ENCODE peak calls at places on chromosome 16, in eight cellular contexts. R is esophagus squamous epithelium, Z is heart left ventricle, I is prostate gland, X is upper lobe of left lung, K is gastrocnemius medialis, N is HepG2, C is stomach. G is an unnamed sample. For H3K36me3, the result is how much of the 10 kb centered on the place peaks cover.

GRCh38 chr16:11560701-11561439 is 25.8 kb downstream of the LITAF start:
- DNase-seq in N (no peak), C (no peak), I (no peak), Z (no peak), K (peak), X (no peak), R (no peak), G (no peak)

GRCh38 chr16:67537270-67537635 is 8.6 kb downstream of the RIPOR1 start:
- DNase-seq in X (peak), K (no peak), I (peak), N (no peak), C (peak), Z (peak), R (no peak), G (peak)

GRCh38 chr16:66746682-66747081 is 4.7 kb downstream of the DYNC1LI2 start:
- DNase-seq in N (no peak), C (no peak), K (no peak), X (no peak), I (no peak), Z (no peak), R (no peak), G (no peak)

GRCh38 chr16:83312846-83313245 is 494.9 kb upstream of the HSBP1 start:
- DNase-seq in N (no peak), C (no peak), Z (no peak), R (no peak), K (no peak), I (no peak), X (no peak), G (no peak)

GRCh38 chr16:19071811-19072777 is 4.7 kb downstream of the COQ7 start:
- DNase-seq in Z (no peak), X (no peak), I (peak), K (peak), R (no peak), N (peak), C (peak), G (peak)

GRCh38 chr16:24309222-24309905 is 53.2 kb downstream of the CACNG3 start:
- DNase-seq in I (no peak), K (no peak), R (no peak), Z (no peak), X (no peak), C (peak), N (peak), G (no peak)

GRCh38 chr16:75023019-75023418 is 24.2 kb downstream of the ZNRF1 start:
- DNase-seq in N (no peak), I (no peak), K (no peak), R (no peak), C (no peak), X (no peak), Z (no peak), G (no peak)

GRCh38 chr16:12253731-12254130 is 277.2 kb downstream of the SNX29 start:
- DNase-seq in C (no peak), K (no peak), X (no peak), N (no peak), R (no peak), I (no peak), Z (no peak), G (no peak)

GRCh38 chr16:54110582-54110981 is 176.0 kb downstream of the IRX3 start:
- DNase-seq in K (no peak), I (no peak), R (no peak), Z (no peak), N (no peak), X (no peak), C (no peak), G (no peak)

GRCh38 chr16:85112364-85112763 is at the start of gene CIBAR2:
- DNase-seq in R (no peak), K (no peak), Z (no peak), I (no peak), N (no peak), X (peak), C (no peak), G (no peak)

GRCh38 chr16:75113046-75113491 is 3.5 kb downstream of the LDHD start:
- DNase-seq in N (no peak), C (no peak), X (no peak), Z (no peak), K (no peak), I (no peak), R (no peak), G (no peak)

GRCh38 chr16:58459344-58460218 is 40.4 kb upstream of the NDRG4 start:
- DNase-seq in N (peak), R (no peak), X (no peak), Z (no peak), C (no peak), K (no peak), I (no peak), G (no peak)

GRCh38 chr16:54106078-54106477 is 180.5 kb downstream of the IRX3 start:
- DNase-seq in K (no peak), N (peak), I (no peak), X (no peak), R (no peak), C (no peak), Z (no peak), G (no peak)

DNA sequence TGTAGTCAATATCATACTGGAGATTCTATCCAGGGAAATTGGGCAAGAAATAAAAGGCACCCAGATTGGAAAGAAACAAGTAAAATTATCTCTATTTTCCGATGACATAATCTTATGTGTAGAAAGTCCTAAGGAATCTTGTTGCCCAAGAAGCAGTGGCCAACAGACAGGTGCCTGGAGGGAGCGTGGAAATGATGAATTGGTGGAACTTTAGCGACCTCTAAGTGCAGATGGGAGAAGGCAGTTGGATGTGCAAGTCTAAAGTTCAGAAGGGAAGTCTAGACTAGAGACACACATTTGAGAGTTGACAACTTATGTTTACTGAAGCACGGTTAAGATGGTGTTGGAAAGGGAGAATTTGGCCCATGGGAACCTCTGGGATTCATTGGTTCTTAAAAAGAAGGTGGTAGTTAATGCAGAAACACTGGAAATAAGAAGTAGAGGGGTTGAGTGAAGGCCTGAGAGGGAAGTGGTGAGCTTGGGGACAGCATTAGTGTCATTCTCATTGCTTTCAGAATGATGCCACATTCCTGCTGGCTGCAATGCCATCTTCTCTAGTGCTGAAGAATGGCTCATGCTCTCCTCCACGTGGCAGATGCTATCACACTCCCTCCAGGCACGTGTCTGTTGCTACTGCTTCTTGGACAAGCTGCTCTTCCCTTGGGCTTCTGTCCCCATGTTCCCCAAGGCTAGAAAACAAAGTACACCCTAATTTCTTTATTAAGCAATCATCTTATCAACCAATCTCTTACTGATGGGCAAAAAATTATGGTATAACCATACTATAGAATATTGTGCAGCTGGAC is 24.0 kb downstream of the TAT start:
- DNase-seq in R (no peak), I (no peak), C (no peak), Z (no peak), K (no peak), X (no peak), N (peak), G (no peak)
- TF ChIP-seq CTCF in R (no peak), I (no peak), C (no peak), Z (no peak), K (no peak), X (no peak), N (peak), G (no peak)

GRCh38 chr16:57412584-57412983 is 8.0 kb downstream of the CCL17 start:
- DNase-seq in Z (no peak), C (no peak), N (no peak), X (peak), K (no peak), R (no peak), I (no peak), G (no peak)

GRCh38 chr16:57411362-57411976 is 6.9 kb downstream of the CCL17 start:
- DNase-seq in N (no peak), C (no peak), X (peak), R (no peak), I (no peak), Z (no peak), K (no peak), G (peak)

GRCh38 chr16:57416084-57416483 is 11.5 kb downstream of the CCL17 start:
- DNase-seq in X (peak), K (no peak), Z (no peak), R (no peak), C (no peak), N (no peak), I (no peak), G (peak)

GRCh38 chr16:57413733-57414132 is 9.2 kb downstream of the CCL17 start:
- DNase-seq in X (peak), C (no peak), R (no peak), Z (no peak), K (no peak), I (no peak), N (no peak), G (no peak)

DNA sequence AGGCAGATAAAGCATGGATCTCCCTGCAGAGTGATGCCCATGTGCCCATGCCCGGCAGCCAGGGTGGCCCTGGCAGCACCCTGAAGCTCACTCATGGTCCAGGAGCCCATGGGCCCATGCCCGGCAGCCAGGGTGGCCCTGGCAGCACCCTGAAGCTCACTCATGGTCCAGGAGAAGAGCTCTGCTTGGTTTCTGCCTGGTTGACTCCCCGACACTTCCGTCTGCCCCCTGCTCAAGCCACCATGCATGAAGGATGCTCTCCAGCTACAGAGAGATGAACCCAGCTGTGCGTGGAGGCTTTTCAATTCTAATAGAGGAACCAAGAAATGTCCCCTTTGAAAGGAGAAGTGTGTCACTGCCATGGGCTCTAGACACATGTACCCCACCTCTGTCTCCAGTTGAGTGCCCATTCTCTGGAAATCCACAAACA is 8.7 kb downstream of the CCL17 start:
- DNase-seq in K (no peak), C (no peak), I (no peak), X (peak), Z (no peak), R (no peak), N (no peak), G (peak)
- TF ChIP-seq POLR2A in K (no peak), C (no peak), I (no peak), X (no peak), Z (no peak), R (no peak), N (no peak), G (no peak)

DNA sequence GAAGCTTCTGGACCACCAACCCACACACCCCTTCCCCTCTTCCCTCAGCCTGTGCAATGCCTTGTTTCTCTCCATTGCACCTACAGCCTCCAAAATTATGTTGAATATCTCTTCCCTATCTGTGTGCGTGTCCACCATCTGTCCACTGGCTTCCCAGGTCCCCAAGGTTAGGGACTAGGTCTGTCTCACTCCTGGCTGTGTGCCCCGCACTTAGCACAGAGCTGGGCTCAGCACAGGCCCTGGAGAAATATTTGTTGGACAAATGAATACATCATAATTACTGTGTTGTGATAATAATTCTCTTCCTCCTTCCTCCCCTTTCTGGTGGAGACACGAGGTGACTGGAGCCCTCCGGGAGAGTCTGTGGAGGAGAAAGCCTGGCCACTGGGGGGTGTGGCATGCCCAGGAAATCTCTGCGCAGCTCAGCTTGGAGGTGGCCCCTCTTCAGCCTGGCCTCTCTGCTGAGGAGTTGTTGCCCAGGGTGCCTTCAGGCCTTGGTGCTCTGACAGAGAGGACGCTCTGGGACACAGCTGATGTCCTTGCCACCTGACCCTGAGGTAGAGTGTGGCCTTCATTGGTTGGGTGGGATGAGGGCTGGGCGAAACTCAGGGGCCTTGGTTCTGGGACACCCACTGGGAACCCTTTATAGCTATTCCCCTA is 3.3 kb upstream of the BRD7 start:
- DNase-seq in R (no peak), N (peak), K (no peak), I (no peak), Z (no peak), C (no peak), X (no peak), G (no peak)
- H3K36me3 ChIP-seq in R (under half), N (under half), K (under half), I (under half), Z (under half), C (under half), X (under half), G (under half)

GRCh38 chr16:26658486-26658885 is 408.2 kb upstream of the C16orf82 start:
- DNase-seq in N (no peak), C (no peak), R (no peak), X (no peak), Z (no peak), K (no peak), I (no peak), G (no peak)
- TF ChIP-seq CTCF in N (no peak), C (no peak), R (no peak), X (no peak), Z (no peak), K (no peak), I (no peak), G (no peak)

GRCh38 chr16:89952049-89952448 is 3.5 kb downstream of the DEF8 start:
- DNase-seq in I (no peak), K (no peak), C (no peak), R (no peak), X (no peak), N (no peak), Z (no peak), G (no peak)

GRCh38 chr16:89951509-89951908 is 3.0 kb downstream of the DEF8 start:
- DNase-seq in C (no peak), I (no peak), R (no peak), K (no peak), X (no peak), N (no peak), Z (no peak), G (no peak)

GRCh38 chr16:89953671-89954406 is 5.3 kb downstream of the DEF8 start:
- DNase-seq in Z (no peak), C (no peak), X (no peak), N (no peak), I (no peak), R (no peak), K (no peak), G (peak)

GRCh38 chr16:89954462-89954861 is 5.9 kb downstream of the DEF8 start:
- DNase-seq in X (no peak), I (no peak), C (no peak), R (no peak), Z (no peak), K (no peak), N (no peak), G (no peak)

DNA sequence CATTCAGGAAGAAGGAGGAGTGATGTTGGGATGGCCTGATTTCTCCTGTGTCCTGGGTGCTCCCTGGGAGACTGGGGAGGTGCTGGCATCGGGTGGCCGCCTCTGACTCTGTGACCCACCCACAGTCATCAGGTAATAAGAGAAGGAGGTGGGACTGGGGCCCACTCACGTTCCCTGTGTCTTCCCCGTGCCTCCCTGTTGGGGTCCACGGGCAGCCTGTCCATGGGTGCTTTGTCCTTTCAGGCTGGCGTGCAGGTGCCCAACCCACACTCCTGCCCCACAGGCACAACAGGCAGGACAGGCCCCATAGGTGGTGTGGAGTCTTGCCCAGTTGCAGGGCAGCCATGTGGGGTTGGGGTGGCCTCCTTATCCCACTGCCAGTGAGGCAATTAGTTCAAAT is 4.0 kb downstream of the DEF8 start:
- DNase-seq in N (no peak), Z (no peak), I (no peak), X (no peak), R (no peak), K (no peak), C (no peak), G (no peak)
- TF ChIP-seq POLR2A in N (no peak), Z (no peak), I (no peak), X (no peak), R (no peak), K (no peak), C (no peak), G (no peak)

GRCh38 chr16:1615761-1616160 is 3.6 kb downstream of the CRAMP1 start:
- DNase-seq in K (no peak), R (no peak), X (no peak), Z (no peak), C (no peak), I (no peak), N (no peak), G (no peak)

GRCh38 chr16:1614226-1615102 is 2.3 kb downstream of the CRAMP1 start:
- DNase-seq in I (peak), X (peak), Z (peak), K (no peak), C (peak), R (no peak), N (no peak), G (peak)

GRCh38 chr16:1620391-1620790 is 8.2 kb downstream of the CRAMP1 start:
- DNase-seq in N (no peak), X (no peak), K (no peak), R (no peak), I (no peak), Z (no peak), C (no peak), G (no peak)

GRCh38 chr16:1621851-1622250 is 9.7 kb downstream of the CRAMP1 start:
- DNase-seq in R (no peak), I (no peak), N (no peak), X (no peak), C (no peak), K (no peak), Z (no peak), G (no peak)

GRCh38 chr16:1619976-1620375 is 7.8 kb downstream of the CRAMP1 start:
- DNase-seq in R (no peak), N (no peak), X (no peak), Z (no peak), K (no peak), C (no peak), I (no peak), G (no peak)
- H3K36me3 ChIP-seq in R (under half), N (under half), X (under half), Z (under half), K (under half), C (half or more), I (under half), G (under half)

GRCh38 chr16:2278272-2278608 is 10.3 kb upstream of the RNPS1 start:
- DNase-seq in Z (no peak), I (no peak), R (no peak), C (no peak), N (peak), X (no peak), K (no peak), G (no peak)
- TF ChIP-seq CTCF in Z (no peak), I (no peak), R (no peak), C (no peak), N (peak), X (no peak), K (no peak), G (no peak)

DNA sequence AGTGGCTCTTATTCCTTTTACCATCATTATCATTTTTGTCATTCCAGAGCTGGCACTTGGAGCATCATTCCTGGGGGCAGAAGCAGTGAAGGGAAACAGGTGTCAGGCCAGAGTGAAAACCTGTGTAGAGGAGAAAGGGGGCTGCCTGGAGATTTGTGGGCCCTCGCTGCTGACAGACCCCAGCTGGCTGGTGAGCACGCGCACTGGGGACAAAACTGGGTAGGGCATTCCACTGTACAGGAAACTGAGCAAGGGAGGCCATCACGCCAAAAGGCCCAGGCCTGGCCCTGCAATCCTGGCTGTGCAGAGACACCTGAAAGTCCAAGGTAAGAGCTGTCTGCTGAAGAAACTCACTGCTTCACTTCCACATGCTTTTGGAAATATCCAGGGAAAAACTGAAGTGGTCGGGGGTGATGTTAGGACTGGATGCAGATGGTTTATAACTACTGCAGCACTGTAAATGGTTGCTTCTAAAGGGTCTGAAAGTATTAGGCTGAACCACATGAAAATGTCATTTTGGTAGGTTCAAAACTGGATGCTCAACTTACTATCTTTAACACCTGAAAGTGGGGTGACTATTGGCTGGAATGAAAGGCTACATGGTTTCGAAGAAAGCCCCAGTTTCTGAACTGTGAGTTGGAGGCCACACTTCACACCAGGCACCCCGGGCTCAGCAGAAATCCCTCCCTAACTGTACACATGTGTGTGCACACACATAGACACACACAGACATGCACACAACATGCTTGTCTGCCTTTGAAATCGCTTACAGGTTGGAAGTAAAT is 225.0 kb downstream of the C16orf78 start:
- DNase-seq in C (peak), I (no peak), Z (no peak), N (no peak), R (no peak), K (no peak), X (no peak), G (no peak)
- TF ChIP-seq POLR2A in C (no peak), I (no peak), Z (no peak), N (no peak), R (no peak), K (no peak), X (no peak), G (no peak)

G was measured in Peyer's patch.